ENCODE peak calls at places on chromosomes 1 and 21, in four cellular contexts. U, Z, B and G are unnamed samples.

GRCh38 chr1:19643113-19643512 is 998 bp upstream of the NBL1 start:
- DNase-seq in U (peak; percentile 59), Z (peak; percentile 59), B (peak; percentile 88), G (no peak)

GRCh38 chr21:42925114-42925907 is at the start of gene ERVH48-1:
- DNase-seq in U (no peak), Z (no peak), B (no peak), G (no peak)

GRCh38 chr1:66300280-66300973 is 233.5 kb upstream of the SGIP1 start:
- DNase-seq in U (no peak), Z (no peak), B (no peak), G (no peak)

GRCh38 chr1:219587401-219587800 is 25.5 kb downstream of the ZC3H11B start:
- DNase-seq in U (no peak), Z (no peak), B (no peak), G (no peak)

GRCh38 chr1:207998691-207999090 is 87.8 kb upstream of the CD34 start:
- DNase-seq in U (no peak), Z (no peak), B (no peak), G (no peak)

GRCh38 chr1:184388671-184389292 is 2.0 kb downstream of the C1orf21 start:
- DNase-seq in U (no peak), Z (no peak), B (no peak), G (no peak)

GRCh38 chr1:82317671-82318070 is 516.9 kb downstream of the ADGRL2 start:
- DNase-seq in U (no peak), Z (no peak), B (no peak), G (no peak)

GRCh38 chr1:240658312-240658975 is 46.5 kb upstream of the GREM2 start:
- DNase-seq in U (no peak), Z (no peak), B (no peak), G (no peak)

GRCh38 chr1:51859737-51860136 is 18.8 kb downstream of the NRDC start:
- DNase-seq in U (no peak), Z (no peak), B (no peak), G (no peak)

GRCh38 chr21:30257773-30258172 is 25.0 kb downstream of the KRTAP24-1 start:
- DNase-seq in U (no peak), Z (no peak), B (no peak), G (no peak)

GRCh38 chr1:53131590-53131938 is 10.9 kb downstream of the SLC1A7 start:
- DNase-seq in U (no peak), Z (no peak), B (no peak), G (no peak)

GRCh38 chr1:68608289-68608688 is 111.4 kb upstream of the DEPDC1 start:
- DNase-seq in U (no peak), Z (no peak), B (no peak), G (no peak)

GRCh38 chr1:44676484-44677200 is 2.1 kb downstream of the ARMH1 start:
- DNase-seq in U (no peak), Z (no peak), B (no peak), G (no peak)

GRCh38 chr1:18828224-18828623 is 31.2 kb downstream of the TAS1R2 start:
- DNase-seq in U (no peak), Z (no peak), B (no peak), G (no peak)

GRCh38 chr21:38383411-38384245 is 114.6 kb downstream of the ERG start:
- DNase-seq in U (no peak), Z (no peak), B (no peak), G (no peak)

GRCh38 chr1:111971396-111971795 is 18.1 kb downstream of the KCND3 start:
- DNase-seq in U (no peak), Z (no peak), B (no peak), G (no peak)

GRCh38 chr1:2973661-2974593 is 47.3 kb upstream of the ACTRT2 start:
- DNase-seq in U (no peak), Z (peak; percentile 21), B (no peak), G (no peak)

GRCh38 chr1:113133038-113133437 is 60.0 kb downstream of the LRIG2 start:
- DNase-seq in U (no peak), Z (no peak), B (no peak), G (no peak)

GRCh38 chr1:196444628-196445027 is 163.6 kb downstream of the KCNT2 start:
- DNase-seq in U (no peak), Z (no peak), B (no peak), G (no peak)

GRCh38 chr21:30434033-30434631 is 4.1 kb downstream of the KRTAP13-4 start:
- DNase-seq in U (peak; percentile 10), Z (peak; percentile 26), B (no peak), G (no peak)

GRCh38 chr1:37930246-37931142 is 16.4 kb downstream of the INPP5B start:
- DNase-seq in U (peak; percentile 23), Z (no peak), B (no peak), G (no peak)

GRCh38 chr1:37926061-37926924 is 20.6 kb downstream of the INPP5B start:
- DNase-seq in U (no peak), Z (no peak), B (no peak), G (no peak)

GRCh38 chr1:37922767-37923550 is 23.9 kb downstream of the INPP5B start:
- DNase-seq in U (no peak), Z (no peak), B (no peak), G (no peak)

GRCh38 chr1:37923551-37923889 is 23.3 kb downstream of the INPP5B start:
- DNase-seq in U (no peak), Z (no peak), B (no peak), G (no peak)

GRCh38 chr1:37925316-37925715 is 21.5 kb downstream of the INPP5B start:
- DNase-seq in U (no peak), Z (no peak), B (no peak), G (no peak)
- H3K27ac ChIP-seq in U (no peak overlapping the region), Z (peak overlapping the region; percentile 45), B (no peak overlapping the region), G (no peak overlapping the region)

GRCh38 chr1:8462298-8462946 is 144.5 kb downstream of the SLC45A1 start:
- DNase-seq in U (peak; percentile 36), Z (no peak), B (no peak), G (no peak)
- H3K27ac ChIP-seq in U (peak overlapping the region; percentile 69), Z (peak overlapping the region; percentile 89), B (no peak overlapping the region), G (peak overlapping the region; percentile 82)

GRCh38 chr1:39086386-39087108 is 60.4 kb downstream of the NDUFS5 start:
- DNase-seq in U (no peak), Z (no peak), B (no peak), G (no peak)

GRCh38 chr1:39085174-39085573 is 59.0 kb downstream of the NDUFS5 start:
- DNase-seq in U (no peak), Z (no peak), B (no peak), G (no peak)

GRCh38 chr1:39089811-39090519 is 63.8 kb downstream of the NDUFS5 start:
- DNase-seq in U (no peak), Z (no peak), B (no peak), G (no peak)

GRCh38 chr1:39088658-39089057 is 62.5 kb downstream of the NDUFS5 start:
- DNase-seq in U (no peak), Z (no peak), B (no peak), G (no peak)

GRCh38 chr1:39087109-39087834 is 61.1 kb downstream of the NDUFS5 start:
- DNase-seq in U (no peak), Z (no peak), B (no peak), G (peak; percentile 62)
- H3K27ac ChIP-seq in U (no peak overlapping the region), Z (peak overlapping the region; percentile 54), B (no peak overlapping the region), G (peak overlapping the region; percentile 82)

GRCh38 chr1:29441916-29442668 is 205.8 kb downstream of the PTPRU start:
- DNase-seq in U (no peak), Z (no peak), B (no peak), G (no peak)

GRCh38 chr1:29436386-29436785 is 200.1 kb downstream of the PTPRU start:
- DNase-seq in U (no peak), Z (no peak), B (no peak), G (no peak)

GRCh38 chr1:29437946-29438345 is 201.6 kb downstream of the PTPRU start:
- DNase-seq in U (no peak), Z (no peak), B (no peak), G (no peak)

GRCh38 chr1:29439615-29440014 is 203.3 kb downstream of the PTPRU start:
- DNase-seq in U (no peak), Z (no peak), B (no peak), G (no peak)

DNA sequence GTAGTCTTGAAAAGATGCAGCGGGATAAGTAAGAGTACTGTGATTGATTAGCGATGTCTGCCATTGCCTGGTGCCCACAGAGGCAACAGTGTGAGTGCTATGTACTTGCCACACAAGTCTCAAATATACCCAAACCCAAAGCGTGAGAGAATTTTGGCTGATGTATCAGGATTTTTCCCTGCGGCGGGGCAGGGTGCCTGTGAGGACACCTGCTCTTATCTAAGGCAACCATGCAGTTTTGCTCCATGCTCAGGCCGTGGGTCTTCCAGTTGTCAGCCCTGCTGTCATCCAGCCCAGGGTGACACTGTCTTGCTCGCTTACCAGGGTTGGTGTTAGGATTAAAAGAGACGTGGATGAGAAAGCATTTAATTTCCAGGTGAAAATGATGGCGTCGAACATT is 202.7 kb downstream of the PTPRU start:
- DNase-seq in U (no peak), Z (no peak), B (no peak), G (no peak)
- H3K27ac ChIP-seq in U (no peak overlapping the region), Z (no peak overlapping the region), B (no peak overlapping the region), G (no peak overlapping the region)

GRCh38 chr1:170932236-170932635 is 3.1 kb upstream of the MROH9 start:
- DNase-seq in U (no peak), Z (no peak), B (no peak), G (no peak)

GRCh38 chr1:170931650-170932049 is 3.7 kb upstream of the MROH9 start:
- DNase-seq in U (no peak), Z (no peak), B (no peak), G (no peak)

GRCh38 chr1:170927955-170928850 is 7.1 kb upstream of the MROH9 start:
- DNase-seq in U (no peak), Z (no peak), B (no peak), G (no peak)

GRCh38 chr1:170929412-170929834 is 5.9 kb upstream of the MROH9 start:
- DNase-seq in U (no peak), Z (no peak), B (no peak), G (no peak)

DNA sequence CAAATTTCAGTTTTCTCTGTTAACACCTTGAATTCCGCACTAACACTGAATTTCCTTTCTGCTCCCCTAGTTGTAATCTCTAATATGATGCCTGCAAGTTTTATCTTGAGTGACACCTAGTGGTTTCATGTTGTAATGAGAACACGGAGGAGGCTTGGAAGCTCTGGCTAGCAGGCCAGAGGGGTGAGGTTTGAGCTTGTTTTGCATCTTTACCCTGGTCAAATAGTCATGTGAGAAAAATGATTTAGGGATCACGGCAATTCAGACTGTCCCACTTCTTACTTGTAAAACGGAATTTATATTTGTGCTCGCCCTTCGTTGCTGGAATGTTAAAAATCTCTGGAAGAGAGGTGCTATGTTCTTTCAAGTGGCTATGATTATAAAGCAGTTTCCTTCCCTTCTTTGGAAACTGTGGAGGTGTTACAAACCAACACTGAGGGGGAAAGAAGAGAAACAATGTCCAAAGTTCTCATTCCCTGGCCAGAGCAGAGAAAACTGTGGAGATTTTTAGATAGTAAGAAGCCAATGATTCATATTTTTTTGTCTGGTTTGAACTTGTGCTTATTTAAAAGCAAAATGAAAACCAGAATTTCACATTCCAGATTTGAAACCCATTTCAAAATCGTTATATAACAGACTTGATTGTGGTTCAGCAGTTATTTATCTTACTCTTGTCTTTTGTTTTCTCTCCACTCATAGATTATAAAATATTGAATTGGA is 5.3 kb upstream of the MROH9 start:
- DNase-seq in U (peak; percentile 21), Z (no peak), B (peak; percentile 66), G (peak; percentile 20)
- H3K27ac ChIP-seq in U (peak overlapping the region; percentile 40), Z (peak overlapping the region; percentile 40), B (no peak overlapping the region), G (peak overlapping the region; percentile 71)

DNA sequence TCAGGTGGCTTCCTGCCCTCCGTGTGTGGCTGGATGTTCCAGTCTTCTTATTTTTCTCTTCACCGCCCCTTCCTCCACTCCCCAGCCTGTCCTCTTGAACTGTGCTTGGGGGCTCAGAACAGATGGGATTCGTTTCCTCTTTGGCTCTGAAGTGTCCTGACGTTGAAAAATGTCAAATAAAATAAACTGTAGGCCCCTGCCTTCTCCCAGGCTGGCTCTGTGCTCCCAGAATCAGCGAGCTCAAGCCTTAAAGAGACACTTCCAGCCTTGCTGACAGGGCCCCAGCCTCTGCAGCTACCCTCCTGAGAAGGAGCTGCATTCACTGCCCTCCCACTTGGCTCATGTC is 104.2 kb upstream of the IPO9 start:
- DNase-seq in U (no peak), Z (no peak), B (no peak), G (no peak)
- H3K27ac ChIP-seq in U (peak overlapping the region; percentile 9), Z (peak overlapping the region; percentile 73), B (no peak overlapping the region), G (peak overlapping the region; percentile 90)